ENCODE peak calls at places on chromosomes 7 and 10, in ten cellular contexts. One of them, this sample, is unnamed.

GRCh38 chr10:58027431-58027830 is 240.3 kb downstream of the IPMK start:
- DNase-seq in neural crest cell: no peak
- DNase-seq in stomach: no peak
- DNase-seq in T-helper 9 cell: no peak
- DNase-seq in NCI-H1105: no peak
- DNase-seq in pancreas: no peak
- DNase-seq in stimulated activated CD4-positive, alpha-beta T cell treated with anti-CD3 and anti-CD28 coated beads, Interleukin-12 subunit alpha, Interleukin-12 subunit beta, amount 100 ng/mL, for 48 hours: no peak
- DNase-seq in astrocyte of the spinal cord: peak
- DNase-seq in kidney tubule cell: peak
- DNase-seq in effector memory CD4-positive, alpha-beta T cell: no peak
- DNase-seq in this sample: peak

GRCh38 chr7:91351374-91351773 is 87.1 kb downstream of the FZD1 start:
- DNase-seq in neural crest cell: no peak
- DNase-seq in stomach: no peak
- DNase-seq in T-helper 9 cell: no peak
- DNase-seq in NCI-H1105: no peak
- DNase-seq in pancreas: no peak
- DNase-seq in stimulated activated CD4-positive, alpha-beta T cell treated with anti-CD3 and anti-CD28 coated beads, Interleukin-12 subunit alpha, Interleukin-12 subunit beta, amount 100 ng/mL, for 48 hours: no peak
- DNase-seq in astrocyte of the spinal cord: peak
- DNase-seq in kidney tubule cell: peak
- DNase-seq in effector memory CD4-positive, alpha-beta T cell: no peak
- DNase-seq in this sample: peak

GRCh38 chr7:33039257-33039904 is 23.2 kb downstream of the NT5C3A start:
- DNase-seq in neural crest cell: no peak
- DNase-seq in stomach: no peak
- DNase-seq in T-helper 9 cell: no peak
- DNase-seq in NCI-H1105: no peak
- DNase-seq in pancreas: no peak
- DNase-seq in stimulated activated CD4-positive, alpha-beta T cell treated with anti-CD3 and anti-CD28 coated beads, Interleukin-12 subunit alpha, Interleukin-12 subunit beta, amount 100 ng/mL, for 48 hours: no peak
- DNase-seq in astrocyte of the spinal cord: no peak
- DNase-seq in kidney tubule cell: no peak
- DNase-seq in effector memory CD4-positive, alpha-beta T cell: no peak
- DNase-seq in this sample: no peak

GRCh38 chr10:85642421-85643170 is 724.0 kb downstream of the GRID1 start:
- DNase-seq in neural crest cell: no peak
- DNase-seq in stomach: no peak
- DNase-seq in T-helper 9 cell: no peak
- DNase-seq in NCI-H1105: no peak
- DNase-seq in pancreas: no peak
- DNase-seq in stimulated activated CD4-positive, alpha-beta T cell treated with anti-CD3 and anti-CD28 coated beads, Interleukin-12 subunit alpha, Interleukin-12 subunit beta, amount 100 ng/mL, for 48 hours: no peak
- DNase-seq in astrocyte of the spinal cord: peak
- DNase-seq in kidney tubule cell: peak
- DNase-seq in effector memory CD4-positive, alpha-beta T cell: no peak
- DNase-seq in this sample: peak

GRCh38 chr10:5655003-5655600 is 11.3 kb downstream of the ASB13 start:
- DNase-seq in neural crest cell: no peak
- DNase-seq in stomach: no peak
- DNase-seq in T-helper 9 cell: no peak
- DNase-seq in NCI-H1105: no peak
- DNase-seq in pancreas: no peak
- DNase-seq in stimulated activated CD4-positive, alpha-beta T cell treated with anti-CD3 and anti-CD28 coated beads, Interleukin-12 subunit alpha, Interleukin-12 subunit beta, amount 100 ng/mL, for 48 hours: no peak
- DNase-seq in astrocyte of the spinal cord: no peak
- DNase-seq in kidney tubule cell: no peak
- DNase-seq in effector memory CD4-positive, alpha-beta T cell: no peak
- DNase-seq in this sample: no peak

GRCh38 chr7:123548406-123548805 is 9.2 kb downstream of the NDUFA5 start:
- DNase-seq in neural crest cell: no peak
- DNase-seq in stomach: no peak
- DNase-seq in T-helper 9 cell: no peak
- DNase-seq in NCI-H1105: no peak
- DNase-seq in pancreas: no peak
- DNase-seq in stimulated activated CD4-positive, alpha-beta T cell treated with anti-CD3 and anti-CD28 coated beads, Interleukin-12 subunit alpha, Interleukin-12 subunit beta, amount 100 ng/mL, for 48 hours: no peak
- DNase-seq in astrocyte of the spinal cord: no peak
- DNase-seq in kidney tubule cell: no peak
- DNase-seq in effector memory CD4-positive, alpha-beta T cell: no peak
- DNase-seq in this sample: no peak

GRCh38 chr10:54463644-54464043 is 337.4 kb downstream of the PCDH15 start:
- DNase-seq in neural crest cell: no peak
- DNase-seq in stomach: no peak
- DNase-seq in T-helper 9 cell: no peak
- DNase-seq in NCI-H1105: no peak
- DNase-seq in pancreas: no peak
- DNase-seq in stimulated activated CD4-positive, alpha-beta T cell treated with anti-CD3 and anti-CD28 coated beads, Interleukin-12 subunit alpha, Interleukin-12 subunit beta, amount 100 ng/mL, for 48 hours: no peak
- DNase-seq in astrocyte of the spinal cord: no peak
- DNase-seq in kidney tubule cell: no peak
- DNase-seq in effector memory CD4-positive, alpha-beta T cell: no peak
- DNase-seq in this sample: no peak

GRCh38 chr7:124919841-124920240 is 9.8 kb downstream of the POT1 start:
- DNase-seq in neural crest cell: no peak
- DNase-seq in stomach: no peak
- DNase-seq in T-helper 9 cell: no peak
- DNase-seq in NCI-H1105: no peak
- DNase-seq in pancreas: no peak
- DNase-seq in stimulated activated CD4-positive, alpha-beta T cell treated with anti-CD3 and anti-CD28 coated beads, Interleukin-12 subunit alpha, Interleukin-12 subunit beta, amount 100 ng/mL, for 48 hours: no peak
- DNase-seq in astrocyte of the spinal cord: no peak
- DNase-seq in kidney tubule cell: no peak
- DNase-seq in effector memory CD4-positive, alpha-beta T cell: no peak
- DNase-seq in this sample: no peak

GRCh38 chr10:104483582-104483981 is 129.9 kb downstream of the CFAP58 start:
- DNase-seq in neural crest cell: no peak
- DNase-seq in stomach: no peak
- DNase-seq in T-helper 9 cell: no peak
- DNase-seq in NCI-H1105: no peak
- DNase-seq in pancreas: no peak
- DNase-seq in stimulated activated CD4-positive, alpha-beta T cell treated with anti-CD3 and anti-CD28 coated beads, Interleukin-12 subunit alpha, Interleukin-12 subunit beta, amount 100 ng/mL, for 48 hours: no peak
- DNase-seq in astrocyte of the spinal cord: no peak
- DNase-seq in kidney tubule cell: no peak
- DNase-seq in effector memory CD4-positive, alpha-beta T cell: no peak
- DNase-seq in this sample: no peak

GRCh38 chr7:142685877-142686508 is 63.3 kb upstream of the PRSS1 start:
- DNase-seq in neural crest cell: no peak
- DNase-seq in stomach: no peak
- DNase-seq in T-helper 9 cell: no peak
- DNase-seq in NCI-H1105: peak
- DNase-seq in pancreas: no peak
- DNase-seq in stimulated activated CD4-positive, alpha-beta T cell treated with anti-CD3 and anti-CD28 coated beads, Interleukin-12 subunit alpha, Interleukin-12 subunit beta, amount 100 ng/mL, for 48 hours: no peak
- DNase-seq in astrocyte of the spinal cord: no peak
- DNase-seq in kidney tubule cell: no peak
- DNase-seq in effector memory CD4-positive, alpha-beta T cell: no peak
- DNase-seq in this sample: no peak